ENCODE peak calls at places on chromosomes 12 and 14, in four cellular contexts. One of them, this sample, is unnamed.

GRCh38 chr14:60349663-60350365 is 100.8 kb downstream of the PPM1A start:
- DNase-seq in adrenal gland: peak
- DNase-seq in HCT116: peak
- DNase-seq in upper lobe of right lung: no peak
- DNase-seq in this sample: peak

GRCh38 chr12:109532721-109533486 is 40.4 kb downstream of the MMAB start:
- DNase-seq in upper lobe of right lung: no peak
- DNase-seq in adrenal gland: no peak
- DNase-seq in HCT116: no peak
- DNase-seq in this sample: no peak

GRCh38 chr12:1776139-1776975 is 44.0 kb upstream of the LRTM2 start:
- DNase-seq in HCT116: no peak
- DNase-seq in upper lobe of right lung: no peak
- DNase-seq in adrenal gland: no peak
- DNase-seq in this sample: no peak

GRCh38 chr12:92469837-92470236 is 233.0 kb upstream of the PLEKHG7 start:
- DNase-seq in adrenal gland: peak
- DNase-seq in HCT116: no peak
- DNase-seq in upper lobe of right lung: no peak
- DNase-seq in this sample: no peak

GRCh38 chr12:49865109-49865781 is 22.3 kb upstream of the BCDIN3D start:
- DNase-seq in upper lobe of right lung: no peak
- DNase-seq in HCT116: no peak
- DNase-seq in adrenal gland: no peak
- DNase-seq in this sample: no peak

GRCh38 chr14:61602733-61603077 is 92.6 kb upstream of the HIF1A start:
- DNase-seq in adrenal gland: no peak
- DNase-seq in HCT116: no peak
- DNase-seq in upper lobe of right lung: no peak
- DNase-seq in this sample: no peak

GRCh38 chr12:89731064-89731463 is 22.4 kb upstream of the ATP2B1 start:
- DNase-seq in upper lobe of right lung: no peak
- DNase-seq in HCT116: no peak
- DNase-seq in adrenal gland: no peak
- DNase-seq in this sample: no peak

GRCh38 chr12:109255377-109255776 is 53.7 kb downstream of the FOXN4 start:
- DNase-seq in HCT116: no peak
- DNase-seq in adrenal gland: no peak
- DNase-seq in upper lobe of right lung: no peak
- DNase-seq in this sample: no peak

GRCh38 chr12:38911611-38912010 is 6.2 kb upstream of the CPNE8 start:
- DNase-seq in upper lobe of right lung: no peak
- DNase-seq in adrenal gland: no peak
- DNase-seq in HCT116: no peak
- DNase-seq in this sample: peak

GRCh38 chr12:83827193-83827592 is 1085.4 kb downstream of the SLC6A15 start:
- DNase-seq in adrenal gland: no peak
- DNase-seq in HCT116: no peak
- DNase-seq in upper lobe of right lung: no peak
- DNase-seq in this sample: no peak

GRCh38 chr12:83827860-83828259 is 1084.7 kb downstream of the SLC6A15 start:
- DNase-seq in adrenal gland: peak
- DNase-seq in upper lobe of right lung: no peak
- DNase-seq in HCT116: no peak
- DNase-seq in this sample: no peak

GRCh38 chr12:83821967-83822366 is 1090.6 kb downstream of the SLC6A15 start:
- DNase-seq in HCT116: no peak
- DNase-seq in upper lobe of right lung: no peak
- DNase-seq in adrenal gland: no peak
- DNase-seq in this sample: no peak

GRCh38 chr12:83826112-83826511 is 1086.5 kb downstream of the SLC6A15 start:
- DNase-seq in HCT116: peak
- DNase-seq in adrenal gland: peak
- DNase-seq in upper lobe of right lung: no peak
- DNase-seq in this sample: peak

DNA sequence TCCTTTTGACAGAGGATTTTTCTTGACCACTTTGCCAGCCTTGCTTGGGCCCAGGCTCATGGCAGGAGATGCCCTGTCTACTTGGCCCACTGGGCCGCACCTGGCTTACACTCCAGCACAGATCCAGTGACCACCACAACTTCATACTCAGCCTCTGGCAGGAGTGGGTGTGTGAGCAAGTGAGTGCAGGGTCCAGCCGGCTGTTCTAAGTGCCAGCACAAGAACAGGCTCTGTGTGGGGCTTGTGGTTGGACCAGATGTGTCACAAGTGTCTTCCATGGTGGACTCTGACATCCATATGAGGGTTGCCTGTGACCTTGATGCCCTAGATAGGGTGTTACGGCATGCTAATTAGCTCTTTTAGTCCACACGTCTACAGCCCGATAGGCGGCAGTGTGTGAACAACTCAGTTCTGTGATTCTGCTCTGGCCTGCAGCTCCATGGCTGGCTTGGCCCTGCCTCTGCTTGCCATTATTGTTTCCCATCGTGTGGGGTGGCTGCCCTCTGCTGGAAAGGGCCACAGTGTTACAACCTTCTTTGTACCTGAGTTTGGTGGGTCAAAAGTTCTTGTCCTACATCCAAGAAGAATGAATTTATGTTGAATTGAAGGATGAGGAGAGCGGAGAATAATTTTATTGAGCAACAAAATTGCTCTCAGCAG is 1089.1 kb downstream of the SLC6A15 start:
- DNase-seq in HCT116: peak
- DNase-seq in upper lobe of right lung: no peak
- DNase-seq in adrenal gland: peak
- DNase-seq in this sample: peak
- TF ChIP-seq CTCF in HCT116: peak
- TF ChIP-seq CTCF in upper lobe of right lung: peak
- TF ChIP-seq CTCF in adrenal gland: no peak
- TF ChIP-seq CTCF in this sample: peak

GRCh38 chr14:89252887-89253532 is 164.0 kb downstream of the FOXN3 start:
- DNase-seq in upper lobe of right lung: no peak
- DNase-seq in HCT116: no peak
- DNase-seq in adrenal gland: no peak
- DNase-seq in this sample: no peak
- TF ChIP-seq CTCF in upper lobe of right lung: no peak
- TF ChIP-seq CTCF in HCT116: no peak
- TF ChIP-seq CTCF in adrenal gland: no peak
- TF ChIP-seq CTCF in this sample: no peak

GRCh38 chr12:85971800-85972199 is 97.7 kb downstream of the NTS start:
- DNase-seq in upper lobe of right lung: no peak
- DNase-seq in adrenal gland: no peak
- DNase-seq in HCT116: no peak
- DNase-seq in this sample: no peak
- TF ChIP-seq CTCF in upper lobe of right lung: no peak
- TF ChIP-seq CTCF in adrenal gland: no peak
- TF ChIP-seq CTCF in HCT116: no peak
- TF ChIP-seq CTCF in this sample: no peak

GRCh38 chr14:23559921-23560520 is 4.0 kb downstream of the THTPA start:
- DNase-seq in upper lobe of right lung: no peak
- DNase-seq in adrenal gland: no peak
- DNase-seq in HCT116: no peak
- DNase-seq in this sample: no peak
- TF ChIP-seq CTCF in upper lobe of right lung: no peak
- TF ChIP-seq CTCF in adrenal gland: no peak
- TF ChIP-seq CTCF in HCT116: no peak
- TF ChIP-seq CTCF in this sample: no peak

DNA sequence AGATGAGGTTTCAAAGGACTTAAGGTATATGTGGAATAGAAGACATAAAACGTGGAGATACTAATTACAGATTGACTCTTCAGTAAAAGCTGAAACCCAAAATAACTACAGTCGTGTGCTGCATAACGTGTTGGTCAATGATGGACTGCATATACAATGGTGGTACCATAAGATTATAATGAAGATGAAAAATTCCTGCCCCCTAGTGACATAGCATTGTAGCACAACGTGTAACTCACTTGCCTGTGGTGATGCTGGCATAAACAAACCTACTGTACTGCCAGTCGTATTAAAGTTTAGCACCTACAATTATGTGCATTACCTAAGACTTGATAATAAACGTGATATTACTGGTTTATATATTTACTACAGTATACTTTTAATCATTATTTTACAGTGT is 150.3 kb downstream of the LRRK2 start:
- DNase-seq in adrenal gland: no peak
- DNase-seq in HCT116: peak
- DNase-seq in upper lobe of right lung: no peak
- DNase-seq in this sample: no peak
- TF ChIP-seq CTCF in adrenal gland: no peak
- TF ChIP-seq CTCF in HCT116: peak
- TF ChIP-seq CTCF in upper lobe of right lung: peak
- TF ChIP-seq CTCF in this sample: no peak

GRCh38 chr14:96852823-96853422 is 55.7 kb downstream of the VRK1 start:
- DNase-seq in HCT116: peak
- DNase-seq in adrenal gland: peak
- DNase-seq in upper lobe of right lung: no peak
- DNase-seq in this sample: peak
- TF ChIP-seq CTCF in HCT116: peak
- TF ChIP-seq CTCF in adrenal gland: peak
- TF ChIP-seq CTCF in upper lobe of right lung: peak
- TF ChIP-seq CTCF in this sample: peak

GRCh38 chr12:101336400-101336799 is 56.5 kb downstream of the UTP20 start:
- DNase-seq in HCT116: no peak
- DNase-seq in upper lobe of right lung: no peak
- DNase-seq in adrenal gland: no peak
- DNase-seq in this sample: no peak
- TF ChIP-seq CTCF in HCT116: no peak
- TF ChIP-seq CTCF in upper lobe of right lung: no peak
- TF ChIP-seq CTCF in adrenal gland: no peak
- TF ChIP-seq CTCF in this sample: no peak

DNA sequence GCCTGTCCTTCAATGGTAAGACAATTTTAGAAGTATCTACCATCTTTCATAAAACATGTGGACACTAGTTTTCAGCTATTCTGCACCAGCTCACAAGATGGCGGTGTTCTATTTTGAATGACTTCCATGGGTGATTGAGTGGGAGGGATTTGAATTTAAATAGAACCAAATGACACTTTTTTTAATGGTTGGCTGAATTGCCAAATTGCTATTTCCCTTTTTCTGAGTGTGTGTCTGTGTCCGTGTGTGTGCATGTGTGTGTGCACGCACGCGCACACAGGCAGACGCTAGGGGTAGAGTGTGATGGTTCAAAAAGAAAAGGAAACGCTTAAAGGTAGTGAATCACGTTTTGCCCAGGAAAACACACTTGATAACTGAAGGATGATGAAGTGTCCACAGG is 362.6 kb downstream of the DAD1 start:
- DNase-seq in adrenal gland: no peak
- DNase-seq in upper lobe of right lung: no peak
- DNase-seq in HCT116: no peak
- DNase-seq in this sample: no peak
- TF ChIP-seq CTCF in adrenal gland: no peak
- TF ChIP-seq CTCF in upper lobe of right lung: peak
- TF ChIP-seq CTCF in HCT116: peak
- TF ChIP-seq CTCF in this sample: peak